ENCODE peak calls at places on chromosomes 7 and 10, in nine cellular contexts. B is astrocyte, G is progenitor cell of endocrine pancreas, S is osteocyte, D is endothelial cell, L is upper lobe of left lung, H is RWPE1, W is lower lobe of right lung, C is colonic mucosa. J is an unnamed sample.

GRCh38 chr7:154383045-154383444 is 330.8 kb downstream of the DPP6 start:
- DNase-seq in L (no peak), B (no peak), G (no peak), S (no peak), C (no peak), W (no peak), H (no peak), D (no peak), J (no peak)

GRCh38 chr7:129343099-129343700 is 91.0 kb upstream of the STRIP2 start:
- DNase-seq in H (peak), G (no peak), B (peak), C (peak), D (no peak), W (no peak), L (no peak), S (no peak), J (peak)

GRCh38 chr10:129951841-129952240 is 12.2 kb downstream of the EBF3 start:
- DNase-seq in B (no peak), S (no peak), H (no peak), D (no peak), G (no peak), L (no peak), C (no peak), W (no peak), J (no peak)

GRCh38 chr10:11841375-11841774 is 18.2 kb downstream of the PROSER2 start:
- DNase-seq in W (no peak), C (no peak), B (no peak), G (no peak), S (no peak), D (no peak), H (no peak), L (no peak), J (no peak)

GRCh38 chr7:130430841-130431713 is 9.7 kb downstream of the CEP41 start:
- DNase-seq in D (no peak), W (no peak), S (no peak), G (no peak), H (no peak), B (peak), L (no peak), C (no peak), J (peak)

GRCh38 chr7:305410-306151 is 15.6 kb downstream of the FOXL3 start:
- DNase-seq in C (no peak), H (no peak), D (no peak), S (no peak), G (no peak), L (peak), B (no peak), W (peak), J (no peak)

GRCh38 chr7:152137476-152138025 is 112.1 kb downstream of the GALNT11 start:
- DNase-seq in H (no peak), G (no peak), W (no peak), S (no peak), D (no peak), C (no peak), L (no peak), B (peak), J (peak)

GRCh38 chr10:115761166-115761565 is 511.8 kb downstream of the GFRA1 start:
- DNase-seq in B (no peak), D (no peak), G (no peak), W (no peak), L (no peak), C (no peak), H (no peak), S (no peak), J (peak)

GRCh38 chr10:119364941-119365340 is 157.6 kb downstream of the GRK5 start:
- DNase-seq in D (no peak), B (peak), S (no peak), L (no peak), C (no peak), H (no peak), W (no peak), G (no peak), J (peak)

DNA sequence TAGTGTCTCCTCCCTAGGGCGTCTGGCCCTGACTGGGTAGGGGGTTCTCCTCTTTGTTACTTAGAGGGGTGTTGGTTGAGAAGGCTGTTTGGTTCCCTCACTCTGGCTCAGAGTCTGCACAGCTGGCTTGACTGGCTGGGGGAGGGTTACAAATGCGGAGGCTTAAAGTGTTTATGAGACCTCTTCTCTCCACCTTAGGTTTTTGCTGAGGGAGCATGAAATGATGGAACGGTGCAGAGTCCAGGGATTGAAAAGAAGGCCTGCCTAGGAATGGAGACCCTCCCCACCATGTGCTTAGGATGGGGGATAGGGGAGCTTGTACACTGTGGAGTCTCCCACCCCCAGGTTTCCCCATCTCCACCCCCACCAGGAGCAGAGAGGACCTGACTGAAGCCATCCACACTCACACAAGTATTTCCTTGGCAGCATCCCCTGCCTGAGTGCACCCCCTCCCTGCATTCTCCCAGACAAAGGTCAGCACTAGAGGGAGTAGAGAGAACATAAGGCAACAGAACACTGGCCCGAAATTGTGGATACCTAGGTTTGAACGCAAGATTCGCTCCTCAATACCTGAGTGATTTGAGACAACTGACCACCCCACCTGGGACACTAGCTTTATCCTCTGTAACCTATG is 1.7 kb upstream of the LDB1 start:
- DNase-seq in B (no peak), L (no peak), H (no peak), S (no peak), G (no peak), D (peak), W (no peak), C (no peak), J (peak)
- TF ChIP-seq CTCF in B (no peak), L (no peak), H (no peak), S (no peak), G (peak), D (no peak), W (no peak), C (no peak), J (peak)

GRCh38 chr10:69123306-69123746 is 652 bp upstream of the VPS26A start:
- DNase-seq in S (no peak), H (peak), D (peak), W (no peak), G (no peak), C (peak), L (peak), B (peak), J (peak)
- TF ChIP-seq CTCF in S (no peak), H (no peak), D (no peak), W (no peak), G (peak), C (no peak), L (no peak), B (no peak), J (peak)

GRCh38 chr10:126798649-126799048 is 106.6 kb upstream of the DOCK1 start:
- DNase-seq in W (no peak), L (no peak), B (no peak), G (no peak), D (no peak), H (no peak), C (no peak), S (no peak), J (no peak)
- TF ChIP-seq CTCF in W (no peak), L (no peak), B (no peak), G (no peak), D (no peak), H (no peak), C (no peak), S (no peak), J (no peak)

DNA sequence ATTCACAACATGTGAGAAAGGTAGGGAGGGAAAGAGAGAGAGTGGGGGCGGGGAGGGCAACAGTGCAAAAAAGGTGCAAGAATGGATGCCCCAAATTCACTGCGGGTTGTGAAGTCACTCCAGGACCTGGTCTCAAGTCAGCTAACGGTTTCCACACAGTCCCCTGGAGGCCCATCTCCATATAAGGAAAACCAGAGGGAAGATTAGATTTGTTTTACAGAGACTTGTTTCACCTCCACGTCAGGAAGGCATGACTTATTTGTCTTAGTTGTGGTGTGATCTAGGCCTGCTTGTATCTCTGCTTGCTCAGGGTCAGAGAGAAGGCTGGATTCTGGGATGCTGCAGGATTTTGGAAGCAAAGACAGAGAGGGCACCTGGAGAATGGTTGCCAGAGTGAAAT is 201.9 kb downstream of the BUB3 start:
- DNase-seq in S (no peak), C (no peak), H (no peak), B (no peak), W (no peak), L (no peak), D (no peak), G (no peak), J (no peak)
- TF ChIP-seq CTCF in S (no peak), C (no peak), H (no peak), B (no peak), W (no peak), L (no peak), D (no peak), G (no peak), J (no peak)

DNA sequence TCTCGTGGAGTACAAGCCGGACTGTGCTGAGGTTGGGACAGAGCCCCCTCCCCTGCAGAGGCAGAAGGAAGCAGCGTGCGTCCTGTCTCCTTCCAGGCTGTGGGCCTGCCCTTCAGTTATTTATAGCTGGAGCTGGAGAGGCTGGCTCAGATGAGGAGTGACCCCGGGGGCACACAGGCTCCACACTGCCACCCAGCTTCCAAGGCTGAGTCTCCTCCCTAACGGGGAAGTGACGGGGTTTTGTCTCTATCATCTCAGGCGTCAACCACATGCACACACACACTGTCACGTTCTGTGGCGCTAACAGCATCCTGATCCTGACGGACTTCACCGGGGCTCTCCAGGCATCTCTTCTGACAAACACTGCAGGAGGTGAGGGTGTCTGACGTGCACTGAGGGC is 25.4 kb downstream of the AMZ1 start:
- DNase-seq in C (no peak), L (no peak), G (no peak), W (no peak), D (no peak), H (no peak), B (no peak), S (no peak), J (peak)
- TF ChIP-seq CTCF in C (no peak), L (no peak), G (no peak), W (no peak), D (no peak), H (no peak), B (no peak), S (peak), J (peak)

DNA sequence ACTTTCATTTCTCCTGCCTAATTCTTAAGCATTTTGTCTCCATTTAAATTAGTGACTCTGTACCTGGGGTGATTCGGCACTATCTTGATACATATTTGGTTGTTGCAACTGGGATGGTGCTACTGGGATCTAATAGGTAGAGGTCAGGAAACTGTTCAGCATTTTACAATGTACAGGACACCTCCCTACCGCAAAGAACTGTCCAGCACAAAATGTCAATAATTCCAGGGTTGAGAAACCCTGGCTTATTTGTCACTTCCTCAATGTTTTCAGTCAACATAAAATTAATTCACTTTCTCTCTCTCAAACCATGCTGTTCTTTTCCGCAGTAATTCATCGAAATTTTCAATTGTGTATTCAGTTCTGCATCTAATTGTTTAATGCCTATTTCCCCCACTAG is 151.4 kb upstream of the CALCR start:
- DNase-seq in D (no peak), B (no peak), L (no peak), H (no peak), W (no peak), C (no peak), G (no peak), S (no peak), J (no peak)
- TF ChIP-seq CTCF in D (no peak), B (no peak), L (no peak), H (no peak), W (no peak), C (no peak), G (no peak), S (no peak), J (no peak)

GRCh38 chr10:21002097-21002878 is 105.2 kb upstream of the NEBL start:
- DNase-seq in C (no peak), D (no peak), S (no peak), H (peak), W (no peak), L (no peak), G (no peak), B (peak), J (peak)
- TF ChIP-seq CTCF in C (no peak), D (no peak), S (no peak), H (no peak), W (no peak), L (no peak), G (no peak), B (no peak), J (no peak)

GRCh38 chr10:82084904-82085303 is 209.9 kb downstream of the NRG3 start:
- DNase-seq in G (no peak), B (no peak), W (no peak), S (no peak), C (no peak), D (no peak), L (no peak), H (no peak), J (no peak)
- TF ChIP-seq CTCF in G (no peak), B (no peak), W (no peak), S (no peak), C (no peak), D (peak), L (no peak), H (no peak), J (peak)

GRCh38 chr7:96679886-96680285 is 29.8 kb downstream of the SEM1 start:
- DNase-seq in C (no peak), H (no peak), L (no peak), S (no peak), D (no peak), W (no peak), G (no peak), B (no peak), J (no peak)
- TF ChIP-seq CTCF in C (no peak), H (no peak), L (no peak), S (no peak), D (no peak), W (no peak), G (no peak), B (no peak), J (no peak)